ENCODE peak calls at places on chromosome 19, in eight cellular contexts. O is endothelial cell; E is A673; S is T follicular helper cell; I is stimulated activated CD4-positive, alpha-beta T cell treated with anti-CD3 and anti-CD28 coated beads, Interleukin-15, amount 100 ng/mL, for 1 hour; F is GM19239; X is nephron progenitor cell; Y is mesenchymal stem cell. W is an unnamed sample.

GRCh38 chr19:55305491-55305890 is 19.6 kb downstream of the TMEM150B start:
- DNase-seq in X (peak), Y (peak), I (peak), E (peak), O (peak), F (peak), S (peak), W (no peak)

GRCh38 chr19:35166100-35167063 is 11.8 kb downstream of the FXYD5 start:
- DNase-seq in O (no peak), S (no peak), Y (no peak), E (no peak), F (no peak), X (no peak), I (no peak), W (no peak)

GRCh38 chr19:4707956-4708650 is 15.5 kb downstream of the DPP9 start:
- DNase-seq in S (no peak), X (no peak), E (no peak), I (no peak), Y (no peak), O (no peak), F (no peak), W (no peak)

GRCh38 chr19:1000095-1000494 is at the start of gene GRIN3B:
- DNase-seq in I (peak), X (peak), Y (peak), O (peak), S (peak), E (peak), F (peak), W (peak)

GRCh38 chr19:55694241-55694655 is 19.2 kb downstream of the EPN1 start:
- DNase-seq in X (no peak), Y (no peak), F (no peak), E (no peak), I (no peak), S (no peak), O (no peak), W (no peak)

GRCh38 chr19:4454952-4455738 is 2.4 kb downstream of the UBXN6 start:
- DNase-seq in Y (peak), F (no peak), I (no peak), X (no peak), S (no peak), O (no peak), E (no peak), W (peak)

GRCh38 chr19:29259153-29259552 is 46.2 kb upstream of the UQCRFS1 start:
- DNase-seq in X (no peak), S (no peak), F (no peak), O (no peak), I (no peak), Y (no peak), E (no peak), W (no peak)

GRCh38 chr19:3360494-3361383 is 5.6 kb upstream of the NFIC start:
- DNase-seq in Y (peak), I (peak), F (peak), X (peak), S (peak), O (no peak), E (peak), W (no peak)

GRCh38 chr19:2888739-2889224 is 11.9 kb upstream of the ZNF57 start:
- DNase-seq in I (peak), F (no peak), E (no peak), X (no peak), S (peak), O (no peak), Y (no peak), W (no peak)

GRCh38 chr19:54062643-54063042 is 1.1 kb downstream of the VSTM1 start:
- DNase-seq in X (no peak), O (no peak), Y (no peak), S (no peak), I (no peak), E (no peak), F (no peak), W (no peak)

GRCh38 chr19:53002479-53002878 is 11.2 kb upstream of the ERVV-1 start:
- DNase-seq in Y (no peak), X (no peak), E (no peak), F (no peak), I (no peak), S (no peak), O (no peak), W (no peak)

GRCh38 chr19:48619692-48620565 is 623 bp downstream of the SPHK2 start:
- DNase-seq in O (no peak), Y (peak), F (no peak), E (no peak), X (no peak), I (no peak), S (no peak), W (peak)

GRCh38 chr19:30667227-30667626 is 295.0 kb downstream of the ZNF536 start:
- DNase-seq in I (no peak), S (no peak), E (no peak), O (no peak), Y (no peak), F (no peak), X (no peak), W (no peak)

GRCh38 chr19:47106819-47107200 is 6.8 kb downstream of the ZC3H4 start:
- DNase-seq in Y (no peak), S (no peak), X (no peak), I (no peak), E (no peak), F (no peak), O (no peak), W (no peak)

GRCh38 chr19:54017266-54017665 is 25.8 kb downstream of the CACNG6 start:
- DNase-seq in S (no peak), O (no peak), I (no peak), F (no peak), X (no peak), E (peak), Y (peak), W (no peak)

GRCh38 chr19:7533281-7533819 is 2.2 kb upstream of the PNPLA6 start:
- DNase-seq in X (no peak), I (no peak), Y (peak), F (no peak), O (no peak), E (peak), S (no peak), W (no peak)

GRCh38 chr19:10655457-10656312 is 1.5 kb downstream of the ILF3 start:
- DNase-seq in I (no peak), O (peak), S (no peak), E (peak), F (no peak), Y (peak), X (peak), W (peak)

GRCh38 chr19:55082023-55082851 is 6.6 kb downstream of the EPS8L1 start:
- DNase-seq in I (peak), S (no peak), Y (peak), O (no peak), X (peak), F (no peak), E (peak), W (peak)

GRCh38 chr19:18109731-18110671 is 12.4 kb downstream of the MAST3 start:
- DNase-seq in Y (peak), S (no peak), F (no peak), I (peak), X (peak), E (no peak), O (no peak), W (peak)

W was measured in hepatocyte.